ENCODE peak calls at places on chromosomes 6 and 20, in seven cellular contexts. E is endothelial cell; B is H4; M is EH; Y is effector memory CD8-positive, alpha-beta T cell; N is GM23338; P is T1000. F is an unnamed sample.

GRCh38 chr6:3139090-3139903 is 18.0 kb downstream of the TUBB2A start:
- DNase-seq in P (no peak), Y (no peak), B (no peak), N (no peak), M (peak), E (peak), F (no peak)

GRCh38 chr20:6074145-6074561 is 20.3 kb upstream of the LRRN4 start:
- DNase-seq in P (no peak), Y (no peak), E (peak), B (no peak), N (peak), M (peak), F (no peak)

GRCh38 chr6:28207244-28208179 is 17.6 kb upstream of the ZSCAN9 start:
- DNase-seq in E (peak), Y (no peak), N (peak), P (no peak), M (peak), B (no peak), F (no peak)

GRCh38 chr6:151263967-151264366 is 24.2 kb downstream of the AKAP12 start:
- DNase-seq in B (no peak), M (peak), Y (no peak), E (no peak), N (peak), P (no peak), F (no peak)

GRCh38 chr20:59836768-59837167 is 96.7 kb downstream of the SYCP2 start:
- DNase-seq in N (peak), B (no peak), P (no peak), Y (no peak), M (no peak), E (no peak), F (no peak)

GRCh38 chr6:129893513-129894098 is 32.5 kb upstream of the TMEM244 start:
- DNase-seq in N (no peak), B (no peak), E (no peak), M (peak), P (no peak), Y (no peak), F (no peak)

GRCh38 chr6:18741741-18742140 is 354.6 kb downstream of the RNF144B start:
- DNase-seq in E (no peak), B (no peak), Y (no peak), P (no peak), N (no peak), M (no peak), F (no peak)

GRCh38 chr6:12576389-12576788 is 140.2 kb upstream of the PHACTR1 start:
- DNase-seq in M (peak), N (no peak), P (no peak), Y (no peak), E (no peak), B (no peak), F (no peak)

GRCh38 chr6:40779399-40779798 is 192.2 kb upstream of the LRFN2 start:
- DNase-seq in E (no peak), N (no peak), B (peak), P (no peak), Y (no peak), M (peak), F (no peak)

GRCh38 chr6:15327271-15327670 is 81.4 kb downstream of the JARID2 start:
- DNase-seq in E (no peak), N (no peak), B (peak), P (no peak), Y (peak), M (no peak), F (no peak)

GRCh38 chr20:62902926-62903615 is 23.2 kb downstream of the DIDO1 start:
- DNase-seq in B (peak), P (no peak), N (no peak), Y (no peak), M (peak), E (no peak), F (no peak)

F was measured in GM12878.